ENCODE peak calls at places on chromosomes 16 and 17, in five cellular contexts. E is heart right ventricle, M is cardiac muscle cell, I is testis, J is upper lobe of right lung. T is an unnamed sample.

GRCh38 chr17:39080416-39081179 is 70.8 kb downstream of the PLXDC1 start:
- DNase-seq in I (no peak), M (peak; percentile 56), J (no peak), E (no peak), T (no peak)

GRCh38 chr17:75011788-75012319 is 616 bp upstream of the MRPL58 start:
- DNase-seq in J (no peak), M (peak; percentile 88), I (peak; percentile 80), E (peak; percentile 73), T (peak; percentile 79)

GRCh38 chr16:29848420-29849297 is 14.4 kb downstream of the CDIPT start:
- DNase-seq in I (peak; percentile 78), J (peak; percentile 91), E (peak; percentile 68), M (peak; percentile 74), T (peak; percentile 74)

GRCh38 chr16:87002717-87003413 is 314.3 kb downstream of the C16orf95 start:
- DNase-seq in J (no peak), I (no peak), E (no peak), M (peak; percentile 75), T (no peak)

GRCh38 chr17:73856585-73856984 is 212.3 kb upstream of the SDK2 start:
- DNase-seq in J (no peak), E (no peak), I (no peak), M (no peak), T (no peak)

GRCh38 chr17:82236142-82236971 is 7.5 kb downstream of the SLC16A3 start:
- DNase-seq in J (peak; percentile 85), I (peak; percentile 70), M (peak; percentile 63), E (no peak), T (no peak)

GRCh38 chr17:74176546-74177001 is 26.9 kb upstream of the RPL38 start:
- DNase-seq in M (peak; percentile 75), E (peak; percentile 51), J (no peak), I (peak; percentile 76), T (peak; percentile 63)

GRCh38 chr16:78750611-78751010 is 651.2 kb downstream of the WWOX start:
- DNase-seq in M (no peak), J (no peak), E (no peak), I (no peak), T (no peak)

GRCh38 chr17:30363715-30364202 is 15.0 kb upstream of the CPD start:
- DNase-seq in I (no peak), E (no peak), M (peak; percentile 89), J (peak; percentile 70), T (no peak)

GRCh38 chr16:83312846-83313245 is 494.9 kb upstream of the HSBP1 start:
- DNase-seq in J (no peak), M (no peak), E (no peak), I (no peak), T (no peak)

GRCh38 chr16:11535494-11535893 is 51.2 kb downstream of the LITAF start:
- DNase-seq in J (no peak), I (no peak), M (no peak), E (no peak), T (no peak)

GRCh38 chr17:82332669-82333278 is 792 bp downstream of the SECTM1 start:
- DNase-seq in J (peak; percentile 77), I (peak; percentile 53), E (no peak), M (peak; percentile 41), T (peak; percentile 73)

GRCh38 chr17:41697122-41697962 is 8.7 kb downstream of the EIF1 start:
- DNase-seq in I (peak; percentile 72), J (no peak), E (peak; percentile 80), M (peak; percentile 85), T (peak; percentile 87)

GRCh38 chr16:59048876-59049275 is 314.8 kb upstream of the GOT2 start:
- DNase-seq in I (no peak), M (no peak), J (no peak), E (no peak), T (no peak)

GRCh38 chr17:44589316-44590071 is 32.2 kb downstream of the FZD2 start:
- DNase-seq in E (no peak), J (no peak), I (no peak), M (peak; percentile 45), T (no peak)

GRCh38 chr17:38751803-38752118 is 780 bp upstream of the PSMB3 start:
- DNase-seq in I (peak; percentile 92), E (peak; percentile 86), J (peak; percentile 89), M (peak; percentile 89), T (peak; percentile 89)

GRCh38 chr16:82368041-82368440 is 198.0 kb upstream of the MPHOSPH6 start:
- DNase-seq in I (peak; percentile 73), E (peak; percentile 64), J (no peak), M (peak; percentile 35), T (no peak)

GRCh38 chr17:33039874-33040273 is 48.2 kb downstream of the SPACA3 start:
- DNase-seq in I (no peak), M (peak; percentile 84), E (no peak), J (no peak), T (peak; percentile 50)

GRCh38 chr17:82710499-82711232 is 5.8 kb upstream of the FN3KRP start:
- DNase-seq in M (no peak), J (no peak), E (no peak), I (no peak), T (no peak)

GRCh38 chr17:81039854-81040758 is 5.2 kb downstream of the BAIAP2 start:
- DNase-seq in M (peak; percentile 57), E (no peak), J (no peak), I (no peak), T (no peak)

GRCh38 chr17:10089221-10089799 is 109.1 kb downstream of the GAS7 start:
- DNase-seq in I (peak; percentile 66), E (no peak), M (peak; percentile 41), J (no peak), T (no peak)

GRCh38 chr17:859461-860195 is 77.5 kb downstream of the MRM3 start:
- DNase-seq in J (no peak), I (peak; percentile 64), E (peak; percentile 65), M (no peak), T (no peak)

GRCh38 chr17:79633154-79633553 is 22.3 kb upstream of the RBFOX3 start:
- DNase-seq in M (no peak), I (peak; percentile 7), J (peak; percentile 48), E (no peak), T (peak; percentile 43)

GRCh38 chr17:38541281-38541680 is 64.5 kb downstream of the SRCIN1 start:
- DNase-seq in M (no peak), J (no peak), E (no peak), I (no peak), T (no peak)

DNA sequence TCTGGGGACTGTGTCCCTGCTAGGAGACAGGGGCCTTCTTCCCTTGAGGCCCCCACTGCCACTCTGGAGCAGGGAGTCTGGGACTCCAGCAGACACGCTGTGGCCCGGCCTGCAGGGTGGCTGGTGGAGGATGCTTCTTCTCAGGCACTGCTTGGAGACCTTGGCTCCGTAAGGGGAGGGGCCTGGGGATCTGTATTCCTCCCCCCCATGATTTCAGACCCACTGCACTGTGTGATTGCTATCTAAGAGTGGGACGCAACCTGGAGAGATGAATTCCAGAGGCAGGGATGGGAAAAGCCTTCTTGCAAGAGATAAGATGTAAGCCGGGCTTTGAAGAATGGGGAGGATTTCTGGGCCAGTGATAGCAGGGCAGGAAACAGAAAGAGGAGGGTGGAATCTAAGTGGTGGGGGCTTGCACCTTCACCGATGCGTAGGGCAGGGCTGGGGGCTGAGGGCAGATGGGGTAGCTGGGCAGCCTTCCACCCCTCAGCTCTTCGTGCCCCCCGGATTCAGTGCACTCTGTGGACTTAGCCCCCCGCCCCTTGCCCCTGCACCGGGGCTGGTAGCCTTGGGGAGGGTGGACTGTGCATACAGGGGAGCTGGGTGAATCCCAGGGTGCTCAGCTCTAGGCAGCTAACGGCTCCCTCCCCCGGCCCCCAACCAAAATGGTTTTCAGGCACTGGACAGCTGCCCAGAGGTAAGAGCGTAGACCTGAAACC is 5.2 kb upstream of the GSE1 start:
- DNase-seq in M (no peak), I (no peak), J (no peak), E (no peak), T (no peak)
- TF ChIP-seq CTCF in M (no peak), I (no peak), J (no peak), E (no peak), T (no peak)

DNA sequence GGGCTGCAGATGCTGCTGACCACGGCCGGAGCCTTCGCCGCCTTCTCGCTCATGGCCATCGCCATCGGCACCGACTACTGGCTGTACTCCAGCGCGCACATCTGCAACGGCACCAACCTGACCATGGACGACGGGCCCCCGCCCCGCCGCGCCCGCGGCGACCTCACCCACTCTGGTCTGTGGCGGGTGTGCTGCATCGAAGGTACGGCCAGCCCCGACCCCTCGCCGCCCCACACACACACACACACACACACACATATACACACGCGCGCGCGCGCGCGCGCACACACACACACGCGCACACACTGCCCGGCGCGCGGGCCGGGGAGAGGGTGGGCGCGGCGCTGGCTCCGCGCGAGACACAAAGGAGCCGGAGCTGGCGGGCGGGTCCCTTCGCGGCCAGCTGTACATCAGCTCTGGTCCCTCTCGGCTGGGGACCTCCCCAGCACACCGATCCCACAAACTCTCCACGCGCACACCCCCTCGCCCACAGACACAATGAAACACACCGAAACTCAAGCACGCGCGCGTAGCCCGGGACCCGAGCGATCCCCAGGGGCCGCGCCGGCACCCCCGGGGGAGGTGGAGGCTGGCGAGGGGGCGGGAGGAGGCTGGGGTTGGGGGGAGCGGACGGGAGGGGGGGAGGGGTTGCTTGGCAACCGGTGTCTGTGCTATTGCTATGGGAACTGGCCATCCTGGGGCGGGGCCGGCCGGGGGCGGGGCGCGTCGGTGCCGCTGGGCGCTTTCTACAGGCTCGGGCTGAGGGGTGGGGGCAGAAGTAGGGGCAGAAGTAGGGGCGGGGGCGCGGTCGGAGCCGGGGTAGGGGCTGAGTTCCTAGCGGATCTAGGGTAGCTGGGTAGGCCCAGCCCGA is 658 bp downstream of the CACNG4 start:
- DNase-seq in E (no peak), M (peak; percentile 19), J (no peak), I (peak; percentile 44), T (no peak)
- H3K4me3 ChIP-seq in E (peak overlapping the region; percentile 26), M (peak overlapping the region; percentile 19), J (peak overlapping the region; percentile 42), I (peak overlapping the region; percentile 37), T (peak overlapping the region; percentile 46)

DNA sequence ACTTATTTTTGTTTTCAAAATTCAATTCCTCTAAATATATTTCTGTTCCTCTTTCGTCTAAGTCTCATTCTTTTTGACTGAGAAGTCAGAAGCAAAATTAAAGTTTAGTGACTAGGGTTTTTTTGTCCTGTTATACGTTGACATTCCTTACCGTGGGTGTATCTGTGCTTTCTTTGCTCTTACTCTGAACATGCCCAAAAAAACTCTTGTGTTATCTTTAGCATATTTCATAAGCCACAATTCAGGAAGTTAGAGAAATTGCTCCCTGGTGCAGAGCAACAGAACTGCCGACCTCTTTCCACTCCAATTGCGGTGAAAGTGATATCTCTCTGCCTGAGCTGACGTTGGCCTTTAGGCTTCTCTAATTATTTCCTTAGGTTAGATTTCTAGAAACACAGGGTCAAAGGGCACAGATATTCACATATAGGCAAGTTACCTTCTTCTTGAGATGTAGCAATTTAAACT is 65.7 kb downstream of the CENPV start:
- DNase-seq in E (no peak), I (no peak), M (peak; percentile 91), J (no peak), T (no peak)
- H3K4me1 ChIP-seq in E (peaks cover 26% of the 10 kb centered on the region), I (peaks cover 32% of the 10 kb centered on the region), M (peaks cover 27% of the 10 kb centered on the region), J (peaks cover 40% of the 10 kb centered on the region), T (peaks cover 37% of the 10 kb centered on the region)

DNA sequence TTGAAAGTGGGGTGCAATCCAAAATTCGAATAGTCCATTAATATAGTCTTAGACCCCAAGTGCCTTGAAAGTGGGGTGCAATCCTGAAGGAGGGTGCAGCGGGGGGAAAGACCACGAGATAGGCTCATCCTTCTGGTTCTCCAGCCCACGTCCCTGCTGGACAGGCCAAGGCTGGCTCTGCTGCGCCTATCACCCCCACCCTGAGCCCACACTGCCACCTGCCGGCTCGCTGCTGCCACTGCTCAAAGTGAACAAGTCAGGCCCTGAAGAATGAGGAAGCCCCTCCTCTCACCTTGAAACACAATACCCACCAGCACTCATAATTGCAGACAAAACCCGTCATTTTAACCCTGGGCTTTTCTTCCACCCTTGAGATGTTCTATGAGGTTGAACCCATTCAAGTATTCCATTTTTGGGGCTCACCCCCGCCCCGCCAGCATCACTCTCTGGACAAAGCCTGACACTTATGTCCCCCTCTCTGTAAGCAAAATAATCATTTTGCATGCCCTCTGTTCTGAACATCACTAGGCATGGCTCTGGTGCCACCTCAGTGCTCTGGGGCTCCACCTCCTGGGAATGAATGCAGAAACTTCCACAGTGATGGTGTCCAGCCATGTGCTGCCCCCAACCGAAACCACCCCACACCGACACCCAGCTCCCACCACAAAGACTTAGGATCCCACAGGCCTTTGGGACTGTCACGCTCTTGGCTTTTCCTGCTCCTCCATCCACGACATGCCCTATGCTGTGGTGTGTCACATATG is 56.8 kb downstream of the BEAN1 start:
- DNase-seq in I (peak; percentile 80), M (peak; percentile 83), E (peak; percentile 83), J (peak; percentile 91), T (peak; percentile 79)
- TF ChIP-seq CTCF in I (peak; percentile 88), M (peak; percentile 98), E (peak; percentile 95), J (peak; percentile 94), T (peak; percentile 97)